ENCODE peak calls at places on chromosome 15, in four cellular contexts. One of them, this sample, is unnamed.

GRCh38 chr15:99442268-99442897 is 123.4 kb upstream of the MEF2A start:
- DNase-seq in SK-N-SH: peak
- DNase-seq in IMR-90: peak
- DNase-seq in K562: no peak
- DNase-seq in this sample: no peak

GRCh38 chr15:96331942-96332853 is 1.7 kb downstream of the NR2F2 start:
- DNase-seq in IMR-90: no peak
- DNase-seq in K562: peak
- DNase-seq in SK-N-SH: no peak
- DNase-seq in this sample: no peak

GRCh38 chr15:63923993-63924950 is 90.5 kb upstream of the HERC1 start:
- DNase-seq in IMR-90: no peak
- DNase-seq in K562: no peak
- DNase-seq in SK-N-SH: no peak
- DNase-seq in this sample: no peak

GRCh38 chr15:56042031-56042430 is 48.6 kb upstream of the NEDD4 start:
- DNase-seq in SK-N-SH: no peak
- DNase-seq in K562: no peak
- DNase-seq in IMR-90: peak
- DNase-seq in this sample: no peak

GRCh38 chr15:98518823-98519561 is 129.3 kb upstream of the IGF1R start:
- DNase-seq in SK-N-SH: peak
- DNase-seq in IMR-90: peak
- DNase-seq in K562: peak
- DNase-seq in this sample: no peak

GRCh38 chr15:40985541-40986330 is 32.5 kb downstream of the CHAC1 start:
- DNase-seq in SK-N-SH: no peak
- DNase-seq in IMR-90: peak
- DNase-seq in K562: no peak
- DNase-seq in this sample: no peak

GRCh38 chr15:55859681-55860080 is 116.7 kb upstream of the PRTG start:
- DNase-seq in SK-N-SH: no peak
- DNase-seq in K562: no peak
- DNase-seq in IMR-90: peak
- DNase-seq in this sample: no peak

GRCh38 chr15:33963831-33964664 is 4.2 kb upstream of the CHRM5 start:
- DNase-seq in SK-N-SH: peak
- DNase-seq in IMR-90: peak
- DNase-seq in K562: peak
- DNase-seq in this sample: no peak

GRCh38 chr15:32730677-32731654 is 13.2 kb downstream of the GREM1 start:
- DNase-seq in IMR-90: no peak
- DNase-seq in K562: peak
- DNase-seq in SK-N-SH: no peak
- DNase-seq in this sample: no peak

GRCh38 chr15:34116620-34117019 is 14.7 kb downstream of the PGBD4 start:
- DNase-seq in SK-N-SH: no peak
- DNase-seq in K562: no peak
- DNase-seq in IMR-90: no peak
- DNase-seq in this sample: no peak

GRCh38 chr15:68572309-68572708 is 6.5 kb upstream of the CORO2B start:
- DNase-seq in K562: no peak
- DNase-seq in IMR-90: no peak
- DNase-seq in SK-N-SH: no peak
- DNase-seq in this sample: no peak

GRCh38 chr15:58065011-58065444 is 483 bp downstream of the ALDH1A2 start:
- DNase-seq in IMR-90: no peak
- DNase-seq in SK-N-SH: no peak
- DNase-seq in K562: peak
- DNase-seq in this sample: no peak

GRCh38 chr15:92226020-92226612 is 167.6 kb upstream of the ST8SIA2 start:
- DNase-seq in K562: peak
- DNase-seq in IMR-90: no peak
- DNase-seq in SK-N-SH: peak
- DNase-seq in this sample: no peak

GRCh38 chr15:33089878-33090757 is 104.4 kb downstream of the FMN1 start:
- DNase-seq in K562: no peak
- DNase-seq in SK-N-SH: no peak
- DNase-seq in IMR-90: peak
- DNase-seq in this sample: no peak

GRCh38 chr15:70466895-70467529 is 296.3 kb downstream of the UACA start:
- DNase-seq in SK-N-SH: peak
- DNase-seq in IMR-90: peak
- DNase-seq in K562: peak
- DNase-seq in this sample: no peak

GRCh38 chr15:39748276-39748675 is 34.4 kb downstream of the FSIP1 start:
- DNase-seq in IMR-90: no peak
- DNase-seq in K562: no peak
- DNase-seq in SK-N-SH: no peak
- DNase-seq in this sample: no peak

GRCh38 chr15:29089731-29090616 is 179.6 kb downstream of the NSMCE3 start:
- DNase-seq in IMR-90: peak
- DNase-seq in SK-N-SH: no peak
- DNase-seq in K562: no peak
- DNase-seq in this sample: no peak

GRCh38 chr15:46442196-46442595 is 807.4 kb downstream of the SQOR start:
- DNase-seq in K562: no peak
- DNase-seq in IMR-90: no peak
- DNase-seq in SK-N-SH: peak
- DNase-seq in this sample: no peak

GRCh38 chr15:91936182-91936775 is 82.8 kb downstream of the SLCO3A1 start:
- DNase-seq in K562: no peak
- DNase-seq in SK-N-SH: no peak
- DNase-seq in IMR-90: peak
- DNase-seq in this sample: no peak

GRCh38 chr15:80242132-80242769 is 9.8 kb downstream of the CTXND1 start:
- DNase-seq in SK-N-SH: peak
- DNase-seq in K562: peak
- DNase-seq in IMR-90: peak
- DNase-seq in this sample: no peak

GRCh38 chr15:42619641-42620371 is 44.4 kb downstream of the STARD9 start:
- DNase-seq in IMR-90: no peak
- DNase-seq in K562: no peak
- DNase-seq in SK-N-SH: no peak
- DNase-seq in this sample: no peak

GRCh38 chr15:77773903-77774302 is 141.2 kb upstream of the LINGO1 start:
- DNase-seq in SK-N-SH: no peak
- DNase-seq in K562: no peak
- DNase-seq in IMR-90: no peak
- DNase-seq in this sample: no peak

GRCh38 chr15:88106063-88106462 is 150.5 kb downstream of the NTRK3 start:
- DNase-seq in K562: no peak
- DNase-seq in IMR-90: no peak
- DNase-seq in SK-N-SH: no peak
- DNase-seq in this sample: no peak

GRCh38 chr15:45522931-45523331 is 376 bp upstream of the SLC30A4 start:
- DNase-seq in K562: no peak
- DNase-seq in SK-N-SH: no peak
- DNase-seq in IMR-90: peak
- DNase-seq in this sample: no peak

GRCh38 chr15:71841563-71841962 is 31.2 kb downstream of the NR2E3 start:
- DNase-seq in K562: no peak
- DNase-seq in SK-N-SH: no peak
- DNase-seq in IMR-90: no peak
- DNase-seq in this sample: no peak

GRCh38 chr15:52261498-52262242 is 33.9 kb downstream of the MYO5C start:
- DNase-seq in SK-N-SH: peak
- DNase-seq in IMR-90: peak
- DNase-seq in K562: no peak
- DNase-seq in this sample: peak

GRCh38 chr15:48644498-48644826 is 1.0 kb downstream of the FBN1 start:
- DNase-seq in K562: no peak
- DNase-seq in IMR-90: peak
- DNase-seq in SK-N-SH: no peak
- DNase-seq in this sample: no peak

GRCh38 chr15:68487087-68487843 is 55.3 kb upstream of the ITGA11 start:
- DNase-seq in SK-N-SH: no peak
- DNase-seq in IMR-90: peak
- DNase-seq in K562: no peak
- DNase-seq in this sample: no peak

GRCh38 chr15:41013698-41014414 is 60.6 kb downstream of the CHAC1 start:
- DNase-seq in IMR-90: peak
- DNase-seq in SK-N-SH: no peak
- DNase-seq in K562: no peak
- DNase-seq in this sample: peak

GRCh38 chr15:101010781-101011180 is 91.6 kb downstream of the LRRK1 start:
- DNase-seq in IMR-90: no peak
- DNase-seq in SK-N-SH: no peak
- DNase-seq in K562: no peak
- DNase-seq in this sample: no peak

GRCh38 chr15:101009176-101009575 is 90.0 kb downstream of the LRRK1 start:
- DNase-seq in SK-N-SH: no peak
- DNase-seq in IMR-90: no peak
- DNase-seq in K562: no peak
- DNase-seq in this sample: no peak

GRCh38 chr15:101011582-101011981 is 92.4 kb downstream of the LRRK1 start:
- DNase-seq in SK-N-SH: no peak
- DNase-seq in K562: no peak
- DNase-seq in IMR-90: no peak
- DNase-seq in this sample: no peak

GRCh38 chr15:101006931-101007687 is 88.0 kb downstream of the LRRK1 start:
- DNase-seq in IMR-90: peak
- DNase-seq in K562: peak
- DNase-seq in SK-N-SH: peak
- DNase-seq in this sample: peak

GRCh38 chr15:101008158-101009139 is 89.3 kb downstream of the LRRK1 start:
- DNase-seq in K562: peak
- DNase-seq in IMR-90: peak
- DNase-seq in SK-N-SH: peak
- DNase-seq in this sample: peak
- H3K9ac ChIP-seq in K562: peak
- H3K9ac ChIP-seq in IMR-90: peak
- H3K9ac ChIP-seq in SK-N-SH: peak
- H3K9ac ChIP-seq in this sample: peak

GRCh38 chr15:27826902-27827321 is 272.2 kb downstream of the OCA2 start:
- DNase-seq in SK-N-SH: no peak
- DNase-seq in K562: no peak
- DNase-seq in IMR-90: peak
- DNase-seq in this sample: no peak

GRCh38 chr15:27827336-27827735 is 271.8 kb downstream of the OCA2 start:
- DNase-seq in K562: no peak
- DNase-seq in SK-N-SH: no peak
- DNase-seq in IMR-90: peak
- DNase-seq in this sample: no peak

GRCh38 chr15:27825023-27825422 is 274.1 kb downstream of the OCA2 start:
- DNase-seq in IMR-90: no peak
- DNase-seq in K562: no peak
- DNase-seq in SK-N-SH: no peak
- DNase-seq in this sample: no peak

GRCh38 chr15:27828721-27829120 is 270.4 kb downstream of the OCA2 start:
- DNase-seq in IMR-90: no peak
- DNase-seq in SK-N-SH: no peak
- DNase-seq in K562: no peak
- DNase-seq in this sample: no peak

GRCh38 chr15:27826411-27826810 is 272.7 kb downstream of the OCA2 start:
- DNase-seq in IMR-90: no peak
- DNase-seq in K562: no peak
- DNase-seq in SK-N-SH: no peak
- DNase-seq in this sample: no peak
- TF ChIP-seq RCOR1 in IMR-90: no peak
- TF ChIP-seq RCOR1 in K562: no peak
- TF ChIP-seq RCOR1 in SK-N-SH: no peak
- TF ChIP-seq RCOR1 in this sample: no peak

GRCh38 chr15:90816401-90817116 is 51.8 kb upstream of the FURIN start:
- DNase-seq in IMR-90: no peak
- DNase-seq in SK-N-SH: no peak
- DNase-seq in K562: no peak
- DNase-seq in this sample: no peak
- H3K9ac ChIP-seq in IMR-90: no peak
- H3K9ac ChIP-seq in SK-N-SH: no peak
- H3K9ac ChIP-seq in K562: peak
- H3K9ac ChIP-seq in this sample: no peak

DNA sequence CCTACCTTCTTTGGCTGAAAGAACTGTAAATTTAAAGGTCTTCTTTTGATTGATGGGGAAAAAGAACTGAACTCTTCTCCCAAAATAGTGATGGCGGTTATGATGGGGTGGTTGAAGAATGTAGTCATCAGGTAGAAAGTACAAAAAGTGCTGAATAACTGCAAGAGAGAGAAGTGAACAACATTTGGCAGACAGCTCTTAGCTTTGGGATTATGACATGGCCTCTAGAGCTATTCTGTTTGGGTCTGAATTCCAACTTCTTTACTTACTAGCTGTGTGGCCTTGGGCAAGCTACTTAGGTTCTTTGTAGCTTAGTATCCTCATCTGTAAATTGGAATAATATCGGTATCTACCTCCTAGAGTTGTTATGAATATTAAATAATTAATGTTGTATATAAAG is 91.7 kb downstream of the SPRED1 start:
- DNase-seq in K562: no peak
- DNase-seq in SK-N-SH: no peak
- DNase-seq in IMR-90: no peak
- DNase-seq in this sample: no peak
- TF ChIP-seq RCOR1 in K562: no peak
- TF ChIP-seq RCOR1 in SK-N-SH: no peak
- TF ChIP-seq RCOR1 in IMR-90: no peak
- TF ChIP-seq RCOR1 in this sample: no peak

GRCh38 chr15:74176262-74177208 is 3.0 kb downstream of the ISLR start:
- DNase-seq in IMR-90: no peak
- DNase-seq in SK-N-SH: peak
- DNase-seq in K562: no peak
- DNase-seq in this sample: no peak

GRCh38 chr15:74179983-74180688 is 6.6 kb downstream of the ISLR start:
- DNase-seq in SK-N-SH: peak
- DNase-seq in IMR-90: peak
- DNase-seq in K562: no peak
- DNase-seq in this sample: no peak

GRCh38 chr15:74180689-74181602 is 7.4 kb downstream of the ISLR start:
- DNase-seq in IMR-90: no peak
- DNase-seq in SK-N-SH: peak
- DNase-seq in K562: no peak
- DNase-seq in this sample: no peak

GRCh38 chr15:74178326-74179100 is 5.0 kb downstream of the ISLR start:
- DNase-seq in IMR-90: no peak
- DNase-seq in SK-N-SH: peak
- DNase-seq in K562: no peak
- DNase-seq in this sample: no peak

GRCh38 chr15:74179101-74179841 is 5.8 kb downstream of the ISLR start:
- DNase-seq in K562: no peak
- DNase-seq in IMR-90: peak
- DNase-seq in SK-N-SH: peak
- DNase-seq in this sample: no peak
- H3K9ac ChIP-seq in K562: no peak
- H3K9ac ChIP-seq in IMR-90: no peak
- H3K9ac ChIP-seq in SK-N-SH: peak
- H3K9ac ChIP-seq in this sample: no peak

DNA sequence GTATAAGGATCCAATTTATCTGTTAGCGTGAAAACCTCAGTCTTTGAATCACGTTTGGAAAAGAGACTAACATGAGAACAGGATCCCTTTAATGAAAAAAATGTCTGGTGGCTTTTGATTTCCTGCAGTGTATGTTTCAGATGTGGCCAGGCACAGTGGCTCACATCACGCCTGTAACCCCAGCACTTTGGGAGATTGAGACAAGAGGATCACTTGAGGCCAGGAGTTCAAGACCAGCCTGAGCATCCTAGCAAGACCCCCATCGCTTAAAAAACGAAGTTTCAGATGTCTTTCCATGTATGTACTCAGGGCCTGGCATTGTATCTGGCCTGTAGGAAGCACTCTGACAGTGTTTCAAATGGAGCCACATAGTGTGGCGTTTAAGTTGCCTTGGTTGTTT is 169.3 kb downstream of the KLHL25 start:
- DNase-seq in SK-N-SH: no peak
- DNase-seq in K562: no peak
- DNase-seq in IMR-90: no peak
- DNase-seq in this sample: no peak
- TF ChIP-seq RCOR1 in SK-N-SH: no peak
- TF ChIP-seq RCOR1 in K562: no peak
- TF ChIP-seq RCOR1 in IMR-90: no peak
- TF ChIP-seq RCOR1 in this sample: no peak